ENCODE peak calls at places on chromosomes 12 and 14, in nine cellular contexts. K, H, S, Z, M, Y, Q, B and I are unnamed samples.

GRCh38 chr12:69982081-69982480 is 157.1 kb downstream of the MYRFL start:
- DNase-seq in K (no peak), H (no peak), S (no peak), Z (no peak), M (no peak), Y (no peak), Q (no peak), B (no peak), I (no peak)

GRCh38 chr12:3097186-3097804 is 20.1 kb downstream of the TSPAN9 start:
- DNase-seq in K (no peak), H (no peak), S (no peak), Z (no peak), M (no peak), Y (peak; percentile 50), Q (no peak), B (peak; percentile 74), I (no peak)

GRCh38 chr12:132276066-132276719 is 53.2 kb downstream of the GALNT9 start:
- DNase-seq in K (no peak), H (no peak), S (no peak), Z (no peak), M (no peak), Y (no peak), Q (no peak), B (no peak), I (no peak)

GRCh38 chr14:79279645-79280399 is 931.5 kb downstream of the DIO2 start:
- DNase-seq in K (no peak), H (no peak), S (no peak), Z (no peak), M (peak; percentile 0), Y (peak; percentile 22), Q (no peak), B (peak; percentile 21), I (no peak)

GRCh38 chr14:75306917-75307699 is 28.5 kb downstream of the FOS start:
- DNase-seq in K (no peak), H (no peak), S (no peak), Z (no peak), M (no peak), Y (no peak), Q (no peak), B (peak; percentile 47), I (no peak)

GRCh38 chr12:70853326-70853725 is 67.2 kb downstream of the PTPRR start:
- DNase-seq in K (no peak), H (no peak), S (no peak), Z (no peak), M (no peak), Y (no peak), Q (no peak), B (no peak), I (no peak)

GRCh38 chr14:68630611-68631013 is 162.3 kb downstream of the ZFP36L1 start:
- DNase-seq in K (no peak), H (no peak), S (no peak), Z (no peak), M (no peak), Y (no peak), Q (no peak), B (no peak), I (no peak)

GRCh38 chr12:124160102-124160501 is 134.8 kb upstream of the RFLNA start:
- DNase-seq in K (no peak), H (no peak), S (no peak), Z (no peak), M (no peak), Y (no peak), Q (no peak), B (no peak), I (no peak)

GRCh38 chr14:36973806-36974442 is 198.5 kb downstream of the SLC25A21 start:
- DNase-seq in K (no peak), H (no peak), S (no peak), Z (no peak), M (no peak), Y (no peak), Q (no peak), B (no peak), I (no peak)

GRCh38 chr14:93986972-93987371 is 10.1 kb upstream of the CCDC197 start:
- DNase-seq in K (no peak), H (no peak), S (no peak), Z (no peak), M (no peak), Y (no peak), Q (no peak), B (no peak), I (no peak)

GRCh38 chr14:61575751-61576150 is 119.6 kb upstream of the HIF1A start:
- DNase-seq in K (no peak), H (no peak), S (no peak), Z (no peak), M (no peak), Y (no peak), Q (no peak), B (no peak), I (no peak)

GRCh38 chr12:70849265-70849960 is 71.1 kb downstream of the PTPRR start:
- DNase-seq in K (no peak), H (no peak), S (no peak), Z (no peak), M (peak; percentile 50), Y (no peak), Q (no peak), B (peak; percentile 92), I (no peak)

GRCh38 chr12:81330480-81330879 is 252.6 kb downstream of the ACSS3 start:
- DNase-seq in K (no peak), H (no peak), S (peak; percentile 2), Z (no peak), M (no peak), Y (no peak), Q (no peak), B (no peak), I (no peak)

GRCh38 chr14:94372021-94372605 is 16.3 kb downstream of the SERPINA1 start:
- DNase-seq in K (no peak), H (no peak), S (no peak), Z (no peak), M (no peak), Y (no peak), Q (no peak), B (no peak), I (no peak)

GRCh38 chr14:30681752-30682355 is 59.7 kb downstream of the SCFD1 start:
- DNase-seq in K (no peak), H (peak; percentile 20), S (no peak), Z (no peak), M (peak; percentile 31), Y (no peak), Q (no peak), B (peak; percentile 5), I (no peak)

GRCh38 chr12:119177724-119178380 is 879 bp upstream of the HSPB8 start:
- DNase-seq in K (no peak), H (no peak), S (no peak), Z (no peak), M (no peak), Y (no peak), Q (no peak), B (no peak), I (no peak)

GRCh38 chr12:123233505-123234299 is 466 bp downstream of the MTRFR start:
- DNase-seq in K (no peak), H (peak; percentile 22), S (no peak), Z (no peak), M (no peak), Y (peak; percentile 8), Q (no peak), B (no peak), I (no peak)

GRCh38 chr12:89650239-89650638 is 58.4 kb downstream of the ATP2B1 start:
- DNase-seq in K (no peak), H (no peak), S (no peak), Z (no peak), M (no peak), Y (no peak), Q (no peak), B (no peak), I (no peak)

GRCh38 chr12:112261559-112261958 is 120.7 kb downstream of the HECTD4 start:
- DNase-seq in K (no peak), H (peak; percentile 31), S (no peak), Z (no peak), M (peak; percentile 22), Y (peak; percentile 8), Q (no peak), B (no peak), I (no peak)

GRCh38 chr14:95508377-95508776 is 8.1 kb downstream of the SYNE3 start:
- DNase-seq in K (no peak), H (no peak), S (no peak), Z (no peak), M (no peak), Y (no peak), Q (no peak), B (no peak), I (no peak)

GRCh38 chr12:57110189-57111045 is 745 bp downstream of the STAT6 start:
- DNase-seq in K (peak; percentile 33), H (no peak), S (no peak), Z (no peak), M (peak; percentile 69), Y (peak; percentile 61), Q (peak; percentile 78), B (peak; percentile 54), I (peak; percentile 67)

GRCh38 chr14:97458302-97459137 is 661.3 kb downstream of the VRK1 start:
- DNase-seq in K (no peak), H (no peak), S (peak; percentile 49), Z (no peak), M (no peak), Y (peak; percentile 30), Q (peak; percentile 88), B (peak; percentile 21), I (peak; percentile 82)

GRCh38 chr12:48032597-48032996 is 28.3 kb upstream of the COL2A1 start:
- DNase-seq in K (no peak), H (no peak), S (no peak), Z (no peak), M (no peak), Y (no peak), Q (no peak), B (no peak), I (no peak)

GRCh38 chr12:105083551-105084105 is 630 bp downstream of the ALDH1L2 start:
- DNase-seq in K (peak; percentile 34), H (no peak), S (peak; percentile 30), Z (peak; percentile 50), M (no peak), Y (no peak), Q (no peak), B (peak; percentile 19), I (no peak)

GRCh38 chr14:91331761-91332447 is 85.7 kb downstream of the CCDC88C start:
- DNase-seq in K (no peak), H (no peak), S (no peak), Z (peak; percentile 23), M (no peak), Y (no peak), Q (no peak), B (no peak), I (no peak)

GRCh38 chr12:9588749-9589148 is 19.0 kb downstream of the KLRB1 start:
- DNase-seq in K (no peak), H (peak; percentile 11), S (no peak), Z (no peak), M (no peak), Y (no peak), Q (no peak), B (no peak), I (no peak)

GRCh38 chr14:102901633-102902032 is 20.8 kb upstream of the AMN start:
- DNase-seq in K (no peak), H (no peak), S (no peak), Z (no peak), M (no peak), Y (no peak), Q (no peak), B (no peak), I (no peak)

GRCh38 chr12:15808250-15808971 is 19.2 kb upstream of the EPS8 start:
- DNase-seq in K (no peak), H (no peak), S (no peak), Z (no peak), M (no peak), Y (no peak), Q (no peak), B (no peak), I (no peak)

GRCh38 chr12:98418357-98419075 is 96.9 kb upstream of the TMPO start:
- DNase-seq in K (peak; percentile 81), H (no peak), S (no peak), Z (no peak), M (peak; percentile 99), Y (no peak), Q (no peak), B (peak; percentile 62), I (no peak)